ENCODE peak calls at places on chromosomes 2 and 18, in five cellular contexts. T is heart right ventricle, H is WERI-Rb-1, N is small intestine, X is lower lobe of right lung. G is an unnamed sample.

GRCh38 chr2:48707466-48707865 is 48.1 kb downstream of the LHCGR start:
- DNase-seq in T (no peak), H (no peak), N (no peak), X (peak; percentile 65), G (no peak)

GRCh38 chr2:164837807-164838206 is 3.8 kb downstream of the COBLL1 start:
- DNase-seq in T (no peak), H (no peak), N (no peak), X (no peak), G (no peak)

GRCh38 chr18:36662000-36662399 is 166.8 kb downstream of the TPGS2 start:
- DNase-seq in T (no peak), H (peak; percentile 61), N (peak; percentile 26), X (no peak), G (no peak)

GRCh38 chr2:178845565-178846457 is 38.6 kb upstream of the TTN start:
- DNase-seq in T (no peak), H (no peak), N (no peak), X (no peak), G (no peak)

GRCh38 chr18:23826850-23827620 is 137.8 kb downstream of the LAMA3 start:
- DNase-seq in T (no peak), H (no peak), N (no peak), X (no peak), G (no peak)

GRCh38 chr18:7646174-7646886 is 79.2 kb downstream of the PTPRM start:
- DNase-seq in T (no peak), H (no peak), N (no peak), X (no peak), G (no peak)

GRCh38 chr2:62569907-62570793 is 64.2 kb upstream of the TMEM17 start:
- DNase-seq in T (no peak), H (peak; percentile 33), N (peak; percentile 54), X (no peak), G (no peak)

GRCh38 chr2:61814761-61815160 is 39.1 kb downstream of the FAM161A start:
- DNase-seq in T (no peak), H (no peak), N (no peak), X (no peak), G (no peak)

GRCh38 chr2:156333951-156334495 is 1.5 kb upstream of the NR4A2 start:
- DNase-seq in T (peak; percentile 72), H (peak; percentile 48), N (peak; percentile 70), X (peak; percentile 77), G (no peak)

GRCh38 chr2:17800693-17801458 is 15.4 kb upstream of the MSGN1 start:
- DNase-seq in T (no peak), H (no peak), N (no peak), X (no peak), G (no peak)

GRCh38 chr2:134206029-134206428 is 47.8 kb upstream of the MGAT5 start:
- DNase-seq in T (no peak), H (no peak), N (no peak), X (no peak), G (no peak)

GRCh38 chr2:234492687-234493086 is 4.2 kb downstream of the ARL4C start:
- DNase-seq in T (no peak), H (no peak), N (no peak), X (no peak), G (no peak)

GRCh38 chr2:107263596-107264090 is 377.7 kb upstream of the ST6GAL2 start:
- DNase-seq in T (no peak), H (no peak), N (no peak), X (no peak), G (no peak)

GRCh38 chr18:46761054-46761769 is 4.4 kb upstream of the ST8SIA5 start:
- DNase-seq in T (no peak), H (no peak), N (no peak), X (no peak), G (no peak)

GRCh38 chr2:191938779-191939178 is 91.9 kb upstream of the CAVIN2 start:
- DNase-seq in T (no peak), H (no peak), N (no peak), X (no peak), G (no peak)

GRCh38 chr2:19409001-19409400 is 50.6 kb upstream of the OSR1 start:
- DNase-seq in T (no peak), H (no peak), N (no peak), X (no peak), G (no peak)

GRCh38 chr2:222561817-222562424 is 94.0 kb downstream of the FARSB start:
- DNase-seq in T (no peak), H (peak; percentile 60), N (peak; percentile 76), X (no peak), G (no peak)

GRCh38 chr2:125398738-125399473 is 1257.1 kb upstream of the GYPC start:
- DNase-seq in T (no peak), H (no peak), N (no peak), X (no peak), G (no peak)

GRCh38 chr2:11319939-11320338 is 24.5 kb downstream of the ROCK2 start:
- DNase-seq in T (no peak), H (no peak), N (no peak), X (no peak), G (no peak)

DNA sequence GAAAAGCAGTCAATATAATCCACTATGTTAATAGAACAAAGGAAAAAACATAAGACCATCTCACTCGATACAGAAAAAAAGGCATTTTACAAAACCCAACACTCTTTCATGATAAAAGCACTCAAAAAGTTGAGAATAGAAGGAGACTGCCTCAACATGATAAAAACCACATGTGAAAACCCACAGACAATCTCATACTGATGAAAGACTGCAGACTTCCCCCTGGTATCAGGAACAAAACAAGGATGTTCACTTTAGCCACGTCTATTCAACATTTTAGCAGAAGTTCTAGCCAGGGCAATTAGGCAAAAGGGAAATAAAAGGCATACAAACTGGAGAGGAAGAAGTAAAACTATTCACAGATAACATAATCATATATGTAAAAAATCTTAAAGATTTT is 285.9 kb downstream of the EIPR1 start:
- DNase-seq in T (no peak), H (no peak), N (no peak), X (no peak), G (no peak)
- H3K27ac ChIP-seq in T (no peak overlapping the region), H (no peak overlapping the region), N (no peak overlapping the region), X (no peak overlapping the region), G (no peak overlapping the region)

GRCh38 chr18:77101410-77102245 is 31.0 kb downstream of the MBP start:
- DNase-seq in T (peak; percentile 66), H (no peak), N (peak; percentile 41), X (peak; percentile 88), G (peak; percentile 89)
- H3K27ac ChIP-seq in T (peak overlapping the region; percentile 62), H (no peak overlapping the region), N (peak overlapping the region; percentile 84), X (peak overlapping the region; percentile 81), G (peak overlapping the region; percentile 99)

DNA sequence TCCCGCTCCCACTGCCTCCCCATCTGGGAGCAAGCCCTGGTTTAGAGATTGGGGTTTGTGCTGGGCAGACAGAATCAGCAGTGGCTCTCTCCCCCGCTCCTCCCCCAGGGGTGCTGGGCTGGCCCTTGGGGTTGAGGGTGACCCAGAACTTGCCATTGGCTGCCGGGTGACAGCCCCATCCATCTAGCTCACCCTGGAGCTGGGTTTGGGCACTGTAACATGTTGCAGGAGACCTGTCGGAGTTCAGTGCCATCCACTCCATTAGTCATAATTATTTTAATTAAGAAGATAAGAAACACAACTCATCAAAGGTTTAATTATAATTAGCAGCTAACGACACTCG is 111.4 kb upstream of the OTOS start:
- DNase-seq in T (no peak), H (no peak), N (no peak), X (no peak), G (no peak)
- H3K27ac ChIP-seq in T (peak overlapping the region; percentile 82), H (no peak overlapping the region), N (no peak overlapping the region), X (peak overlapping the region; percentile 74), G (peak overlapping the region; percentile 26)

DNA sequence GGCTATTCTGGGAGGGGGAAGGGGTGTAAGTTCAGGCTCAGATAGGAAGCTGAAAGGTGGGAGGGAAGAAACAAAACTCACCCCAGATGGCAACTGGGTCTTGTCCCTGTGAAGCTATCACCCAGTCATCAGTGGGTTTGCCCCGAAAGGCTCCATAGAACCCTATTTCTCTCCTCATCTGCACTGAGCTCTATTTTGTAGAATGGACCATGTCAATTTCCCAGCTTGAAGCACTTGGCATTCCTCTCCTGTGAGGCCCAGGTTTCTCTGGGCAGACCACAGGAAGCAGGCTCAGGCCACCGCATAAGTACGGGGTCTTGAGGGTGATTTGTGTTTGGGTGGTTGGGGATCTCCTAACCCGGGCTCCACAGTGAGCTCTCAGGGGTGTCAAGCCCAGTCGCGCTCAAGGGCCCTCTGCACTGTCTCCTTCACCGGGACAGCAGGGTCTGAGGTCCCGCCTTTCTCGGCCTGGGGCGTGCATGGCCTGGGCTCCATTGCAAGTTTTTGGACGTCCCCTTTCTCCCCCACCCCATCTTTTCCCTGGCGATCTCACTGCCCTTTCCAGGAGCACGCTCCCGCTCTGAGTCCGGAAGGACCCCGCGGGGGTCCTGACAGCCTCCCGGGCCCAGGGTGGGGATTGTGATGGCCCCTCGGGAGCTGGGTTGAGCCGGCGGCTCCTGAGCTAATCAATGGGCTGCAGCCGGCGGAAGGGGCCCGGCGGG is 27.3 kb upstream of the NOTO start:
- DNase-seq in T (no peak), H (no peak), N (no peak), X (no peak), G (no peak)
- H3K27ac ChIP-seq in T (no peak overlapping the region), H (peak overlapping the region; percentile 30), N (no peak overlapping the region), X (peak overlapping the region; percentile 83), G (no peak overlapping the region)

DNA sequence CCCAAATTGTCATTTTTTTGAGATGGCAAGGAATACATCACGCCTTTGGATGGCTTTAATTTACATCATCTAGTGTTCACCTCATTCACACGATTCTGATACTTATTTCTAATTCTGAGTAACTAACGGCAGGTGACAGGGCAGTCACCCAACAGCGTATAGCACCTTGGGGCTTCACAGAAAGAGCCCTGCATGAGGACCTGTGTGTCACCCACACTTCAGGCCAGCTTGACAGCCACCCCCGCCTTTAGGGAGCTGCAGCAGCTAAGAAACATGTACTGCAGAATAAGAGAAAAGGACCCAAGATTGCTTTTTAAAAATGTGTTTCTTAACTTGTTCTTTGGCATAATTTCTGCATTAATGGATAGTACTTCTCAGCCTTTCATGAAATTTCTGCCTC is 245.0 kb downstream of the LDLRAD4 start:
- DNase-seq in T (no peak), H (no peak), N (no peak), X (no peak), G (no peak)
- H3K27ac ChIP-seq in T (no peak overlapping the region), H (no peak overlapping the region), N (no peak overlapping the region), X (peak overlapping the region; percentile 47), G (no peak overlapping the region)

GRCh38 chr2:237642030-237642700 is 14.8 kb downstream of the LRRFIP1 start:
- DNase-seq in T (no peak), H (no peak), N (no peak), X (no peak), G (no peak)

GRCh38 chr2:237639441-237640220 is 12.2 kb downstream of the LRRFIP1 start:
- DNase-seq in T (no peak), H (no peak), N (peak; percentile 35), X (no peak), G (no peak)

GRCh38 chr2:237643066-237643465 is 15.7 kb downstream of the LRRFIP1 start:
- DNase-seq in T (no peak), H (no peak), N (no peak), X (no peak), G (no peak)

GRCh38 chr2:237637429-237638135 is 10.2 kb downstream of the LRRFIP1 start:
- DNase-seq in T (no peak), H (no peak), N (no peak), X (no peak), G (no peak)

GRCh38 chr2:237640493-237640998 is 13.2 kb downstream of the LRRFIP1 start:
- DNase-seq in T (no peak), H (no peak), N (no peak), X (no peak), G (no peak)
- H3K27ac ChIP-seq in T (no peak overlapping the region), H (no peak overlapping the region), N (no peak overlapping the region), X (no peak overlapping the region), G (no peak overlapping the region)

G was measured in epithelial cell of prostate.